ENCODE peak calls at places on chromosomes 2 and 18, in seven cellular contexts. A is OCI-LY7, W is SJSA1, B is pancreas, L is thoracic aorta, P is iPS DF 6.9, S is ovary. X is an unnamed sample.

GRCh38 chr2:190214434-190215194 is 105.0 kb downstream of the HIBCH start:
- DNase-seq in A (no peak), W (no peak), B (no peak), L (no peak), P (no peak), S (no peak), X (no peak)

GRCh38 chr18:40355701-40356100 is 1599.3 kb upstream of the PIK3C3 start:
- DNase-seq in A (no peak), W (no peak), B (no peak), L (no peak), P (no peak), S (no peak), X (no peak)

GRCh38 chr2:238431431-238431830 is 4.7 kb downstream of the ASB1 start:
- DNase-seq in A (no peak), W (no peak), B (no peak), L (no peak), P (no peak), S (no peak), X (no peak)

GRCh38 chr2:237533668-237534138 is 32.7 kb upstream of the PRLH start:
- DNase-seq in A (peak; percentile 15), W (no peak), B (no peak), L (no peak), P (no peak), S (no peak), X (no peak)

GRCh38 chr2:208783184-208783583 is 376.6 kb downstream of the PTH2R start:
- DNase-seq in A (no peak), W (no peak), B (no peak), L (no peak), P (no peak), S (no peak), X (no peak)

GRCh38 chr2:175309799-175310198 is 128.3 kb upstream of the ATP5MC3 start:
- DNase-seq in A (peak; percentile 22), W (no peak), B (no peak), L (no peak), P (peak; percentile 2), S (no peak), X (no peak)

GRCh38 chr2:27152796-27153464 is 4.1 kb downstream of the TCF23 start:
- DNase-seq in A (peak; percentile 85), W (no peak), B (no peak), L (no peak), P (no peak), S (no peak), X (no peak)

GRCh38 chr2:172430671-172431070 is 3.3 kb downstream of the ITGA6 start:
- DNase-seq in A (no peak), W (no peak), B (no peak), L (no peak), P (no peak), S (no peak), X (no peak)

GRCh38 chr18:79405019-79405780 is 9.5 kb downstream of the NFATC1 start:
- DNase-seq in A (no peak), W (no peak), B (peak; percentile 44), L (no peak), P (no peak), S (peak; percentile 36), X (peak; percentile 44)

GRCh38 chr18:58966704-58967103 is 102.0 kb downstream of the ZNF532 start:
- DNase-seq in A (no peak), W (no peak), B (no peak), L (no peak), P (no peak), S (no peak), X (no peak)

GRCh38 chr2:177296047-177296446 is 31.5 kb upstream of the NFE2L2 start:
- DNase-seq in A (peak; percentile 47), W (no peak), B (no peak), L (no peak), P (no peak), S (no peak), X (no peak)

GRCh38 chr2:166382448-166382847 is 6.7 kb upstream of the SCN9A start:
- DNase-seq in A (no peak), W (no peak), B (no peak), L (no peak), P (no peak), S (no peak), X (no peak)

GRCh38 chr18:74982946-74983635 is 225.8 kb downstream of the PTGR3 start:
- DNase-seq in A (no peak), W (no peak), B (no peak), L (no peak), P (no peak), S (no peak), X (no peak)

GRCh38 chr2:36680012-36680411 is 16.5 kb upstream of the VIT start:
- DNase-seq in A (no peak), W (no peak), B (no peak), L (no peak), P (no peak), S (no peak), X (no peak)

GRCh38 chr2:152826880-152827279 is 108.5 kb downstream of the ARL6IP6 start:
- DNase-seq in A (peak; percentile 82), W (no peak), B (no peak), L (no peak), P (no peak), S (no peak), X (no peak)

GRCh38 chr2:53434487-53434886 is 333.1 kb upstream of the CHAC2 start:
- DNase-seq in A (no peak), W (no peak), B (no peak), L (no peak), P (no peak), S (no peak), X (no peak)

GRCh38 chr18:26096852-26097251 is 6.4 kb upstream of the SS18 start:
- DNase-seq in A (no peak), W (no peak), B (no peak), L (no peak), P (no peak), S (no peak), X (no peak)

GRCh38 chr18:79935098-79935480 is 16.4 kb downstream of the SLC66A2 start:
- DNase-seq in A (no peak), W (no peak), B (peak; percentile 30), L (no peak), P (no peak), S (no peak), X (no peak)

GRCh38 chr2:7467782-7468447 is 550.7 kb downstream of the RNF144A start:
- DNase-seq in A (no peak), W (no peak), B (no peak), L (no peak), P (no peak), S (no peak), X (no peak)

GRCh38 chr2:239337877-239338484 is 62.8 kb downstream of the HDAC4 start:
- DNase-seq in A (no peak), W (no peak), B (no peak), L (no peak), P (no peak), S (no peak), X (no peak)

GRCh38 chr2:7363906-7364305 is 446.7 kb downstream of the RNF144A start:
- DNase-seq in A (peak; percentile 16), W (no peak), B (no peak), L (no peak), P (no peak), S (no peak), X (no peak)

GRCh38 chr18:13660510-13660909 is 65.8 kb downstream of the FAM210A start:
- DNase-seq in A (no peak), W (no peak), B (no peak), L (no peak), P (no peak), S (no peak), X (peak; percentile 64)

DNA sequence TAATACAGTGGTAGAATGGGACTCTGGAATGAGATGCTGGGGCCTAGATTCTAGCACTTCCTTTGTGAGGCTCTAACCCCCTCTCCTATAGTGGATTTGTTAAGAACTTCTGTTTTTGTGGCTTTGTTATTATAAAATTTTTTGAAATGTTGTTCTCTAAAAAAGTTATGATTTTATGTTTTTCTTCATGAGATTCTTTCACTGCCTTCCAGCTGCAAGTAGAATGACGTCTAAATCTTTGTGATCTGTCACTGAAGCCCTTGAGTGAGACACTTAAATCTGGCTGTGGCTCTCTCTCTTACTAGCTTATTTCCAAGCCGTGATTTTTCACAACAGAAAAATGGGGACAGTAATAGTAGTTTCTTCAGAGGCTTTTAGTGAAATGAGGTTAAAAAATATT is 1.6 kb downstream of the CASP8 start:
- DNase-seq in A (peak; percentile 26), W (no peak), B (no peak), L (no peak), P (no peak), S (no peak), X (no peak)
- H3K4me1 ChIP-seq in A (peaks cover 50% of the 10 kb centered on the region), W (peaks cover 17% of the 10 kb centered on the region), B (no peaks in the 10 kb centered on the region), L (peaks cover 22% of the 10 kb centered on the region), P (peaks cover 2% of the 10 kb centered on the region), S (peaks cover 7% of the 10 kb centered on the region), X (peaks cover 76% of the 10 kb centered on the region)

GRCh38 chr2:147760984-147761383 is 83.8 kb upstream of the ACVR2A start:
- DNase-seq in A (no peak), W (no peak), B (no peak), L (no peak), P (no peak), S (no peak), X (no peak)

GRCh38 chr2:147763861-147764260 is 81.0 kb upstream of the ACVR2A start:
- DNase-seq in A (no peak), W (no peak), B (no peak), L (no peak), P (no peak), S (no peak), X (no peak)
- H3K4me1 ChIP-seq in A (no peaks in the 10 kb centered on the region), W (no peaks in the 10 kb centered on the region), B (no peaks in the 10 kb centered on the region), L (no peaks in the 10 kb centered on the region), P (no peaks in the 10 kb centered on the region), S (no peaks in the 10 kb centered on the region), X (no peaks in the 10 kb centered on the region)

GRCh38 chr18:51149605-51150429 is 47.7 kb downstream of the MEX3C start:
- DNase-seq in A (no peak), W (no peak), B (no peak), L (no peak), P (no peak), S (no peak), X (no peak)

GRCh38 chr18:51151568-51152511 is 45.6 kb downstream of the MEX3C start:
- DNase-seq in A (peak; percentile 65), W (no peak), B (no peak), L (no peak), P (no peak), S (no peak), X (no peak)

GRCh38 chr18:51151185-51151567 is 46.3 kb downstream of the MEX3C start:
- DNase-seq in A (no peak), W (no peak), B (no peak), L (no peak), P (no peak), S (no peak), X (no peak)

GRCh38 chr18:51153659-51154371 is 43.7 kb downstream of the MEX3C start:
- DNase-seq in A (peak; percentile 87), W (no peak), B (no peak), L (no peak), P (no peak), S (no peak), X (no peak)

DNA sequence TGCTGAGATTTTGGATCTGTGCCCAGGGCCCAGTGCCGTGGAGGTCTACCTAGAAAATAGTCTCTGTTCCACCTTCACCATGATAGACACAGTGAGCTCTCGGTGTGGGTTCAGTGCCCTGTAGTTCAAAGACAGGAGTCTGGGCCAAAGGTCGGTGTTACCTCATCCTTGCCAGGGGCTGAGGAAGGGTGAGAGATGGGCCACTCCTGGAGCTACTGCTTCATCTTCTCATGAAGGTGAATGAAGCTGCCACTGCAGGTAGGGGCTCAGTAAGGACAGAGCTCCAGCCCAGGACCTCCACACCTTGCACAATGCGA is 47.1 kb downstream of the MEX3C start:
- DNase-seq in A (no peak), W (no peak), B (no peak), L (no peak), P (no peak), S (no peak), X (no peak)
- H3K4me1 ChIP-seq in A (peaks cover 39% of the 10 kb centered on the region), W (no peaks in the 10 kb centered on the region), B (no peaks in the 10 kb centered on the region), L (no peaks in the 10 kb centered on the region), P (peaks cover 1% of the 10 kb centered on the region), S (peaks cover 2% of the 10 kb centered on the region), X (no peaks in the 10 kb centered on the region)

GRCh38 chr18:35055726-35056125 is 14.5 kb downstream of the MAPRE2 start:
- DNase-seq in A (no peak), W (no peak), B (no peak), L (no peak), P (no peak), S (no peak), X (no peak)
- H3K4me1 ChIP-seq in A (peaks cover 11% of the 10 kb centered on the region), W (peaks cover 4% of the 10 kb centered on the region), B (peaks cover 11% of the 10 kb centered on the region), L (peaks cover 28% of the 10 kb centered on the region), P (no peaks in the 10 kb centered on the region), S (peaks cover 12% of the 10 kb centered on the region), X (peaks cover 3% of the 10 kb centered on the region)